ENCODE peak calls at places on chromosomes 11 and 22, in eight cellular contexts. O, T, L, V, H, U, W and K are unnamed samples.

GRCh38 chr11:62806611-62807121 is 1.4 kb upstream of the NXF1 start:
- DNase-seq in W (peak), O (no peak), L (peak), V (no peak), U (no peak), H (no peak), T (peak), K (no peak)

GRCh38 chr22:32999039-32999861 is 58.9 kb downstream of the SYN3 start:
- DNase-seq in O (no peak), W (peak), L (no peak), H (no peak), V (no peak), U (no peak), T (no peak), K (no peak)

GRCh38 chr11:102592634-102593581 is 32.2 kb downstream of the MMP20 start:
- DNase-seq in V (peak), U (peak), T (no peak), H (no peak), L (no peak), O (no peak), W (peak), K (peak)

GRCh38 chr22:33379836-33380235 is 321.7 kb upstream of the SYN3 start:
- DNase-seq in L (no peak), U (no peak), V (no peak), W (no peak), H (no peak), T (no peak), O (no peak), K (no peak)

GRCh38 chr11:65436412-65437032 is 13.9 kb downstream of the NEAT1 start:
- DNase-seq in H (no peak), V (no peak), T (no peak), U (no peak), W (peak), O (no peak), L (peak), K (no peak)

GRCh38 chr11:64891215-64891848 is 12.9 kb upstream of the EHD1 start:
- DNase-seq in U (no peak), H (no peak), O (no peak), L (no peak), V (no peak), T (no peak), W (no peak), K (no peak)

GRCh38 chr11:10413268-10413667 is 41.8 kb upstream of the AMPD3 start:
- DNase-seq in H (no peak), U (no peak), T (no peak), O (no peak), L (peak), W (peak), V (peak), K (no peak)

GRCh38 chr11:66727883-66728759 is 895 bp downstream of the SPTBN2 start:
- DNase-seq in T (no peak), V (peak), O (no peak), W (no peak), H (no peak), U (peak), L (no peak), K (no peak)

GRCh38 chr11:36213050-36213840 is 76.0 kb downstream of the COMMD9 start:
- DNase-seq in O (peak), U (peak), T (no peak), W (no peak), V (peak), L (peak), H (no peak), K (peak)

GRCh38 chr11:117735350-117735977 is 61.6 kb downstream of the DSCAML1 start:
- DNase-seq in T (no peak), U (no peak), L (no peak), V (peak), O (no peak), H (no peak), W (no peak), K (no peak)

GRCh38 chr22:40485813-40486610 is 115.6 kb downstream of the SGSM3 start:
- DNase-seq in T (no peak), O (peak), U (no peak), L (no peak), V (no peak), H (peak), W (peak), K (peak)

GRCh38 chr11:111557425-111558111 is 17.0 kb downstream of the LAYN start:
- DNase-seq in H (no peak), W (peak), V (no peak), U (no peak), T (peak), L (no peak), O (no peak), K (peak)

GRCh38 chr11:6443269-6444003 is 2.6 kb upstream of the HPX start:
- DNase-seq in L (peak), W (peak), U (peak), O (peak), V (peak), T (peak), H (peak), K (peak)

GRCh38 chr11:46436113-46436512 is 44.5 kb upstream of the CHRM4 start:
- DNase-seq in V (peak), O (no peak), H (no peak), L (no peak), U (no peak), W (no peak), T (no peak), K (no peak)

GRCh38 chr11:8361206-8361605 is 97.5 kb upstream of the LMO1 start:
- DNase-seq in L (no peak), T (no peak), V (no peak), O (no peak), U (no peak), W (no peak), H (no peak), K (no peak)

GRCh38 chr11:117187007-117187406 is 8.5 kb downstream of the SIDT2 start:
- DNase-seq in O (no peak), W (no peak), V (no peak), T (no peak), U (peak), H (no peak), L (no peak), K (no peak)

GRCh38 chr11:10488121-10488580 is 33.1 kb downstream of the AMPD3 start:
- DNase-seq in U (peak), T (no peak), H (no peak), W (peak), L (peak), V (no peak), O (no peak), K (no peak)

GRCh38 chr11:14190992-14191773 is 167.8 kb downstream of the RRAS2 start:
- DNase-seq in U (no peak), O (no peak), T (no peak), H (no peak), V (no peak), W (no peak), L (peak), K (no peak)

GRCh38 chr11:86427441-86427840 is 52.8 kb downstream of the CCDC81 start:
- DNase-seq in T (no peak), W (no peak), H (no peak), U (no peak), L (no peak), V (no peak), O (no peak), K (no peak)

GRCh38 chr22:17767236-17768065 is 6.8 kb downstream of the BID start:
- DNase-seq in W (no peak), H (no peak), T (no peak), V (no peak), O (no peak), U (no peak), L (no peak), K (no peak)

GRCh38 chr11:13135385-13136271 is 126.5 kb downstream of the RASSF10 start:
- DNase-seq in W (no peak), H (no peak), T (peak), V (peak), U (no peak), L (peak), O (peak), K (peak)

GRCh38 chr22:44554411-44554810 is 56.4 kb upstream of the RTL6 start:
- DNase-seq in V (no peak), W (no peak), H (no peak), T (no peak), U (no peak), L (no peak), O (no peak), K (no peak)

GRCh38 chr11:78802058-78802633 is 227.5 kb upstream of the NARS2 start:
- DNase-seq in H (no peak), U (no peak), W (peak), O (no peak), T (no peak), V (no peak), L (no peak), K (no peak)

GRCh38 chr11:46528445-46529085 is 65.3 kb downstream of the AMBRA1 start:
- DNase-seq in T (no peak), W (no peak), V (no peak), L (no peak), H (no peak), U (no peak), O (no peak), K (no peak)

GRCh38 chr11:124899376-124900145 is 1.9 kb upstream of the ROBO4 start:
- DNase-seq in V (no peak), H (no peak), T (no peak), W (no peak), L (peak), U (peak), O (no peak), K (no peak)

GRCh38 chr22:32745251-32745995 is 56.1 kb upstream of the TIMP3 start:
- DNase-seq in L (no peak), T (peak), W (peak), O (no peak), U (no peak), H (peak), V (no peak), K (no peak)